ENCODE peak calls at places on chromosome 6, in nine cellular contexts. U is B cell, R is OCI-LY7, G is GM13976, Z is epithelial cell of esophagus, J is endothelial cell, F is heart right ventricle, C is A549, A is left ventricle myocardium inferior. O is an unnamed sample.
A peak's percentile ranks its signal among the peaks of the same experiment; 100 is the strongest.

GRCh38 chr6:124970243-124970642 is 8.0 kb downstream of the RNF217 start:
- DNase-seq in U (no peak), R (no peak), G (no peak), Z (no peak), J (no peak), F (no peak), C (no peak), A (no peak), O (no peak)

GRCh38 chr6:8180327-8181161 is 78.2 kb upstream of the EEF1E1 start:
- DNase-seq in U (no peak), R (no peak), G (no peak), Z (peak; percentile 42), J (no peak), F (no peak), C (no peak), A (no peak), O (no peak)

GRCh38 chr6:112215901-112216300 is 38.5 kb downstream of the LAMA4 start:
- DNase-seq in U (no peak), R (no peak), G (no peak), Z (no peak), J (no peak), F (no peak), C (no peak), A (no peak), O (no peak)

GRCh38 chr6:9933674-9934073 is 481.2 kb downstream of the TFAP2A start:
- DNase-seq in U (no peak), R (no peak), G (no peak), Z (peak; percentile 73), J (no peak), F (no peak), C (peak; percentile 2), A (no peak), O (no peak)

GRCh38 chr6:161031721-161032495 is 40.3 kb downstream of the MAP3K4 start:
- DNase-seq in U (no peak), R (no peak), G (no peak), Z (peak; percentile 56), J (no peak), F (no peak), C (no peak), A (no peak), O (no peak)

GRCh38 chr6:89828988-89829590 is 591 bp upstream of the CASP8AP2 start:
- DNase-seq in U (peak; percentile 44), R (peak; percentile 45), G (peak; percentile 32), Z (no peak), J (no peak), F (no peak), C (no peak), A (no peak), O (peak; percentile 25)

GRCh38 chr6:71733970-71734899 is 152.1 kb upstream of the RIMS1 start:
- DNase-seq in U (no peak), R (no peak), G (no peak), Z (no peak), J (no peak), F (no peak), C (no peak), A (no peak), O (no peak)

GRCh38 chr6:1477432-1478090 is 88.2 kb downstream of the FOXF2 start:
- DNase-seq in U (no peak), R (no peak), G (no peak), Z (peak; percentile 65), J (no peak), F (no peak), C (peak; percentile 59), A (no peak), O (no peak)

DNA sequence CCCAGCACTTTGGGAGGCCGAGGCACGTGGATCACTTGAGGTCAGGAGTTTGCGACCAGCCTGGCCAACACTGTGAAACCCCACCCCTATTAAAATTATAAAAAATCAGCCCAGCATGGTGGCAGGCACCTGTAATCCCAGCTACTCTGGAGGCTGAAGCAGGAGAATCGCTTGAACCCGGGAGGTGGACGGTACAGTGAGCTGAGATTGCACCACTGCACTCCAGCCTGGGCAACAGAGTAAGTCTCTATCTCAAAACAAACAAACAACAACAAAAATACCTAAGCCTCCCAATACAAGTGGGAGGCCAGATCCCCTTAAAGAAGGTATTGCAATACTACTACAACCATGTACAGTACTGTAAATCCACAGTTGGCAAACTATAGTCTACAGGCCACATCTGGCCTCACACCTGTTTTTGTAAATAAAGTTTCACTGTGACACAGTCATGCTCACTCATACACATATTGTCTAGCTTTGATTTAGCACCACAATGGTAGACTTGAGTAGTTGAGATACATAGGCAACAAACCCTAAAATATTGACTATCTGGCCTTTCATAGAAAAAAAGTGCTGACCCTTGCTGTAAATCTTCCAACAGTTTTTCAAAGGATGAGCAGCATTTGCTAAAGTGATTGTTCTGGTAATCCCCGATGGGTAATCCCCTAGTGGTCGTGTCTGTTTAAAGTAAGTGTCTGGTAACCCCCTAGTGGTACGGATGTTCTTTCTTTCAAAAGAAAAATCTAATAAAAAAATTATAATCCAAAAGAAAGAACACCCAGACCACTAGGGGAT is 202.0 kb downstream of the RNGTT start:
- DNase-seq in U (peak; percentile 25), R (peak; percentile 54), G (peak; percentile 27), Z (no peak), J (no peak), F (no peak), C (peak; percentile 3), A (no peak), O (peak; percentile 40)
- TF ChIP-seq CTCF in U (peak; percentile 48), R (peak; percentile 72), G (peak; percentile 11), Z (no peak), J (peak; percentile 16), F (no peak), C (no peak), A (no peak), O (peak; percentile 22)

GRCh38 chr6:50836231-50836630 is 17.6 kb downstream of the TFAP2B start:
- DNase-seq in U (no peak), R (no peak), G (no peak), Z (no peak), J (no peak), F (no peak), C (no peak), A (no peak), O (no peak)

GRCh38 chr6:50840814-50841192 is 22.1 kb downstream of the TFAP2B start:
- DNase-seq in U (no peak), R (no peak), G (no peak), Z (no peak), J (no peak), F (no peak), C (no peak), A (no peak), O (no peak)

GRCh38 chr6:50840112-50840813 is 21.6 kb downstream of the TFAP2B start:
- DNase-seq in U (no peak), R (no peak), G (no peak), Z (no peak), J (no peak), F (no peak), C (no peak), A (no peak), O (no peak)

GRCh38 chr6:50834929-50835328 is 16.3 kb downstream of the TFAP2B start:
- DNase-seq in U (no peak), R (no peak), G (no peak), Z (no peak), J (no peak), F (no peak), C (no peak), A (no peak), O (no peak)

DNA sequence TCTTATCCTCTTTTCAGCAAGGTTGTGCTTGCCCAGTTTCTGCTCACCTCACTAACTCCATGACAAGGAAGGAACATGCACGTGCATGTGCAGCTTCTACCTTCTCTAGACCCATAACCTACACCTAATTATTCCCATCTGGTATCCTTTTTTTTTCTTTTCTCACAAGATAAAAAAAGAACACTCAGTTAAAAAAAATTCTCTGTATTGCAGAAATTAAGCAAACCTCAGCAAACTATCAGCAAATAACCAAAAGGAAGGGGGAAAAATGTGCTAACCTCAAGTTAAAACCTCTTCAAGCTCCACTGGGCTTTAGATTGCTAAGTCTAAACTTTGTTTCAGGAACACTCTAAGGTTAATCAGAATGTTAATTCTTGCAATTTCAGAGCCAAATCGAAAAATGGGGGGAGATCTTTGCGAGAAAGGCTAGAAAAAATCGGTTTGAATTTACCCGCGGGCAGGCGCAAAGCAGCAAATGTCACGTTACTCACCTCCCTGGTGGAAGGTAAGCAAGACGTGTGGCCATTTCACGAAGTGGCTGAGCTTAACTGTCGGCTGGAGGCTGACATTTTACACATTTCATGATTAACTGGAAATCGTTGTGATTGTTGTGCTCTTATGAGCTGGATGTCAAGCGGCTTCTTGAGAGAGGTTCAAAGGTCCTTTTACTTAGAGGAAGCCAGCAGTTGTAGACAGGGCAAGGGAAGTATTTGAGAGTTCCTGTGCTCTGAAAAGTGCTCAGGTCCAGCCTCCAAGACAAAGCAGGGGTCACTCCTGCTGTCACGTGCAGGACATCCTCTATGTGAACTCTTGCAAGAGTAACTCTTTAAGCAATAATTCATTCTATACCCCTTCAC is 19.1 kb downstream of the TFAP2B start:
- DNase-seq in U (no peak), R (no peak), G (no peak), Z (no peak), J (no peak), F (no peak), C (no peak), A (no peak), O (no peak)
- TF ChIP-seq CTCF in U (no peak), R (no peak), G (no peak), Z (no peak), J (no peak), F (no peak), C (no peak), A (no peak), O (no peak)

GRCh38 chr6:56616967-56617366 is 25.7 kb downstream of the DST start:
- DNase-seq in U (no peak), R (no peak), G (no peak), Z (no peak), J (no peak), F (no peak), C (no peak), A (no peak), O (no peak)

GRCh38 chr6:56624046-56624727 is 18.5 kb downstream of the DST start:
- DNase-seq in U (no peak), R (no peak), G (no peak), Z (no peak), J (no peak), F (no peak), C (peak; percentile 81), A (no peak), O (no peak)

GRCh38 chr6:56624728-56625069 is 18.0 kb downstream of the DST start:
- DNase-seq in U (no peak), R (no peak), G (no peak), Z (no peak), J (no peak), F (no peak), C (peak; percentile 45), A (no peak), O (no peak)

GRCh38 chr6:56618050-56618449 is 24.6 kb downstream of the DST start:
- DNase-seq in U (no peak), R (no peak), G (no peak), Z (no peak), J (no peak), F (no peak), C (no peak), A (no peak), O (no peak)

DNA sequence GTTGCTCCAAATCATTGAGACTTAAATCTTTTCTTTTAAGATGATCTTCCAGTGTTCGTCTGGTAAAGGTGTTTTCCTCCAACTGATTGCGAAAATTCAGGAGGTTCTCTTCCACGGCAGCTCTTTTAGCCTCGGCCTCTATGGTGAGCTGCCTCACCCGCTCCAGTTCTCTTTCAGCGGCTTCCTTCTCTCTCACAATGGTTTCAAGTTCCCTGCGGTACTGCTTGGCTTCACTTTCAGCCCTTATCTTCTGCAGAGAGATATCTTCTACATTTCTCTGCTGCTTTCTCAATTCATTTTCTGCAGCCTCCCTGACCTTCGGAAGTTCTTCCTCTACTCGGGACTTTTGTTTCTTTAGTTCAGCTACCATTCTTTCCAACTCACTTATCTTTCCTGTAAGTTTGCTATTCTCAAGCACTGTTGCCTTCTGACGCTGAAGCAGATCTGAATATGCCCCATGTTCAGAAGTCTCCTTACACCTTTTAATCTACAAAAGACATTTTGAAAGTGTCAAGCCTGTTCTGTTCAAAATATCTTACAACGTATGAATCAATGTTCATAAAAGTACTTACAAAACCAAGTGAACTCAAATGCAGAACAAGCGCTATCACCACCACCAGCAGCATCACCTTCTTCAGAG is 22.3 kb downstream of the DST start:
- DNase-seq in U (no peak), R (no peak), G (no peak), Z (no peak), J (no peak), F (no peak), C (no peak), A (no peak), O (no peak)
- TF ChIP-seq CTCF in U (no peak), R (no peak), G (no peak), Z (no peak), J (no peak), F (no peak), C (no peak), A (no peak), O (no peak)

DNA sequence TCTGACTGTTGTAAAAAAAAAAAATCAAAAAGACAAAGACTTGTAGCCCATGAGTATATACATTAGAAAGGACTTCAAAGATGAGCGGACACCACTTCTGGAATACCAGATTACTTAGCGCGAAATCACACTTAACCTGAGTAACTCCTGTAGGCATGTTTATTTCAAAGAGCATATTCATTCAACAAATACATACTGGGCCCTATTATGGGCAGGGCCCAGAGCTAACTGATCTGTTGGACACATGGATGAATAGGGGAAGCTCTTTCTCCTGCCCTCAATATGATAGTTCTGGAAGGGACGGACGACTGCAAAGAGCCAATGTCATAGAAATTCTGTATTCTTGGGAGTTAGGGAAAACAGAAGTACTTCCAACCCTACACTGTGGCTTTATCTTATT is 12.3 kb downstream of the MAN1A1 start:
- DNase-seq in U (no peak), R (no peak), G (no peak), Z (no peak), J (no peak), F (no peak), C (no peak), A (no peak), O (no peak)
- TF ChIP-seq CTCF in U (no peak), R (no peak), G (no peak), Z (no peak), J (no peak), F (no peak), C (no peak), A (no peak), O (no peak)

O was measured in GM13977.